ENCODE peak calls at places on chromosome 15, in six cellular contexts. J is uterus, L is pancreas, S is spleen, U is heart left ventricle, T is astrocyte of the spinal cord. O is an unnamed sample.

GRCh38 chr15:65819563-65819960 is 27.5 kb upstream of the DENND4A start:
- DNase-seq in L (no peak), T (no peak), S (no peak), J (no peak), U (no peak), O (no peak)

GRCh38 chr15:34879112-34879511 is 83.8 kb upstream of the ACTC1 start:
- DNase-seq in U (no peak), T (no peak), L (no peak), S (no peak), J (no peak), O (no peak)

GRCh38 chr15:73345658-73346057 is 23.1 kb downstream of the HCN4 start:
- DNase-seq in S (no peak), U (no peak), L (no peak), J (no peak), T (no peak), O (no peak)

GRCh38 chr15:28871168-28871567 is 14.6 kb upstream of the APBA2 start:
- DNase-seq in S (no peak), T (no peak), L (no peak), U (no peak), J (no peak), O (no peak)

GRCh38 chr15:34358948-34359347 is 8.0 kb downstream of the LPCAT4 start:
- DNase-seq in S (no peak), U (no peak), L (no peak), J (no peak), T (no peak), O (no peak)

GRCh38 chr15:39213385-39213840 is 367.5 kb upstream of the THBS1 start:
- DNase-seq in L (peak), T (peak), S (no peak), J (peak), U (peak), O (peak)

GRCh38 chr15:60228096-60228495 is 169.7 kb downstream of the ANXA2 start:
- DNase-seq in L (no peak), S (no peak), T (no peak), J (no peak), U (no peak), O (no peak)

GRCh38 chr15:69730281-69731235 is 277.9 kb downstream of the RPLP1 start:
- DNase-seq in T (no peak), L (no peak), J (no peak), U (no peak), S (no peak), O (no peak)

GRCh38 chr15:61046291-61046690 is 182.8 kb downstream of the RORA start:
- DNase-seq in S (no peak), T (no peak), U (no peak), J (no peak), L (no peak), O (no peak)

GRCh38 chr15:101242999-101243336 is 8.9 kb downstream of the CHSY1 start:
- DNase-seq in S (peak), J (no peak), U (no peak), T (no peak), L (no peak), O (no peak)

GRCh38 chr15:101242160-101242998 is 9.5 kb downstream of the CHSY1 start:
- DNase-seq in U (no peak), T (peak), J (no peak), S (peak), L (no peak), O (no peak)

GRCh38 chr15:101244039-101244781 is 7.6 kb downstream of the CHSY1 start:
- DNase-seq in S (peak), T (peak), L (no peak), J (no peak), U (no peak), O (no peak)

GRCh38 chr15:101244889-101245668 is 6.8 kb downstream of the CHSY1 start:
- DNase-seq in L (no peak), U (no peak), S (peak), T (no peak), J (no peak), O (no peak)

DNA sequence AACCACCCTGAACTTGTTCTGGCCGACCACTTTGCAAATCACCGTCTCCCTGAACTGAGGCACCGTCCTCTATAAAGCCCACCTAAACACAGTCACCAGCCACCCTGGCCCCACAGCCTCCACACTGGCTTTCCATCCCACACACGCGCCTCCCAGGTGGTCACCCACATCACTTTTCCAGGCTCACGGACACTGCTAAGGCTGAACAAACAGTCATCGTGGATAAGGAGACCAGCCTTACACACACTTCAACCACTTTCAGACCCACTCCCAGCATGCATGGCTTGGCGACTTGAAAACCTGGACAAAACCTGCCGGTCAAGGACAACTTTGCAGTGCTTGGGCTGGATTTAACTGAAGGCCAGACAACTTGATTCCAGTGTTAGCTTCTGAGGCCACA is 8.4 kb downstream of the CHSY1 start:
- DNase-seq in S (peak), L (no peak), J (no peak), T (no peak), U (no peak), O (no peak)
- H3K4me3 ChIP-seq in S (no peak), L (no peak), J (no peak), T (no peak), U (no peak), O (no peak)

GRCh38 chr15:52224211-52224610 is 33.0 kb upstream of the GNB5 start:
- DNase-seq in J (no peak), L (no peak), S (no peak), T (no peak), U (no peak), O (no peak)

GRCh38 chr15:52220251-52220650 is 29.1 kb upstream of the GNB5 start:
- DNase-seq in T (no peak), L (no peak), S (no peak), U (no peak), J (no peak), O (peak)

GRCh38 chr15:52218816-52219215 is 27.6 kb upstream of the GNB5 start:
- DNase-seq in S (no peak), T (no peak), J (no peak), L (no peak), U (no peak), O (no peak)

GRCh38 chr15:52220896-52221660 is 29.9 kb upstream of the GNB5 start:
- DNase-seq in T (no peak), S (no peak), J (no peak), L (no peak), U (no peak), O (no peak)

GRCh38 chr15:52221730-52222129 is 30.5 kb upstream of the GNB5 start:
- DNase-seq in U (no peak), L (no peak), S (no peak), T (no peak), J (no peak), O (no peak)
- H3K4me3 ChIP-seq in U (no peak), L (no peak), S (peak), T (no peak), J (no peak), O (no peak)

GRCh38 chr15:64006642-64007041 is 39.6 kb downstream of the DAPK2 start:
- DNase-seq in T (no peak), J (no peak), U (no peak), L (no peak), S (no peak), O (peak)

GRCh38 chr15:64009798-64010241 is 36.5 kb downstream of the DAPK2 start:
- DNase-seq in T (peak), S (no peak), L (no peak), J (no peak), U (no peak), O (peak)

GRCh38 chr15:64010719-64011118 is 35.6 kb downstream of the DAPK2 start:
- DNase-seq in J (peak), S (peak), U (peak), L (peak), T (peak), O (peak)

GRCh38 chr15:64009241-64009640 is 37.0 kb downstream of the DAPK2 start:
- DNase-seq in S (no peak), L (no peak), U (peak), J (no peak), T (no peak), O (peak)

DNA sequence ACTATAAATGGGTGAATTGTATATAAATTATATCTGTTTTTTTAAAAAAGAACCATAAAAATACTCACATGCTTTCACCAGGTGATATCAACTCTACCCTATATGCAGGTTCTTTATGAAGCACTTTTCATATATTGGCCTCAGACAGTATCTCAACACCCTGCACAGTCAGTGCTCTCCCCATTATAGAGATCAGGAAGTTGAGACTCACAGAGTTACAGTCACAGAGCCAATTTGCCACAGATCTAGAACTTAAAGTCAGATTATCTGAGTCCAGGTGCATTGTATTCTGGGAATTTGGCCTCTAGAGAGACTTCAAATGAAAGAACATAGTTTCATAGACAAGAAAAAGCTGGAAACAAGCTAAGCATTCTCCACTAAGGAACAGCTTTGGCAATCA is 38.1 kb downstream of the DAPK2 start:
- DNase-seq in L (no peak), U (no peak), S (no peak), T (no peak), J (no peak), O (no peak)
- H3K4me3 ChIP-seq in L (no peak), U (no peak), S (no peak), T (no peak), J (no peak), O (no peak)

GRCh38 chr15:76343313-76343996 is 6.9 kb downstream of the ISL2 start:
- DNase-seq in T (no peak), S (no peak), U (no peak), J (no peak), L (no peak), O (no peak)
- H3K4me3 ChIP-seq in T (no peak), S (no peak), U (no peak), J (no peak), L (no peak), O (no peak)

GRCh38 chr15:54604963-54605362 is 591.8 kb downstream of the RSL24D1 start:
- DNase-seq in U (no peak), J (no peak), S (no peak), T (no peak), L (no peak), O (no peak)

GRCh38 chr15:54605556-54605955 is 591.2 kb downstream of the RSL24D1 start:
- DNase-seq in S (no peak), J (no peak), T (no peak), U (no peak), L (no peak), O (no peak)

DNA sequence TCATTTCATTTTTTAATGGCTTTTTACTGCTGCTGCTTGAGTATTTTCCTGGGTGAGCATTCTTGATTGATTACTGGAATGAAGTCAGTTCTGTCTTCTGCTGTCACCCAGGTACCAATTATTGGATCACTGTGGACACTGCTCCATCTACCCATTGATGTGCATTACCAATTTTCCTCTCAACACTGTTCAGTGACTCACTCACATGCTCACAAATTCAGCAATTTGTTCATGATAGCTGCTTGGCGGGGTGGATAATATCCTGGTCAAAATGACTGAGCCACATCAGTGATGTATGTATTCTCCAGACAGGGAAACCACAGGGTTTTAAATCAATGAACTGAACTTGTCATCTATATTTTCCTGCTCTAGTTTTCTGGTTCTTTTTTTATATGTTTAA is 587.6 kb downstream of the RSL24D1 start:
- DNase-seq in J (no peak), S (no peak), T (no peak), L (no peak), U (no peak), O (no peak)
- H3K4me3 ChIP-seq in J (no peak), S (no peak), T (no peak), L (no peak), U (no peak), O (no peak)

GRCh38 chr15:45326776-45327175 is 51.6 kb downstream of the GATM start:
- DNase-seq in J (no peak), S (no peak), U (no peak), T (no peak), L (no peak), O (no peak)
- H3K4me3 ChIP-seq in J (no peak), S (no peak), U (no peak), T (no peak), L (no peak), O (no peak)

O was measured in MG63.